ENCODE peak calls at places on chromosomes 4 and X, in four cellular contexts. P, W, U and L are unnamed samples.
A peak's percentile ranks its signal among the peaks of the same experiment; 100 is the strongest.

GRCh38 chr4:140863187-140863586 is 107.0 kb upstream of the TBC1D9 start:
- DNase-seq in U (no peak), P (no peak), W (no peak), L (no peak)

GRCh38 chr4:74933562-74934015 is 673 bp downstream of the PARM1 start:
- DNase-seq in U (peak; percentile 29), P (peak; percentile 19), W (peak; percentile 58), L (peak; percentile 14)

GRCh38 chr4:75036046-75036445 is 103.1 kb downstream of the PARM1 start:
- DNase-seq in U (no peak), W (no peak), P (no peak), L (no peak)

GRCh38 chrX:18899796-18900380 is 84.0 kb downstream of the PHKA2 start:
- DNase-seq in U (no peak), P (peak; percentile 58), W (no peak), L (no peak)

GRCh38 chr4:121656269-121656641 is 40.5 kb downstream of the ANXA5 start:
- DNase-seq in W (no peak), U (peak; percentile 39), P (peak; percentile 70), L (peak; percentile 70)

GRCh38 chrX:78321809-78322208 is 5.6 kb downstream of the CYSLTR1 start:
- DNase-seq in P (no peak), W (peak; percentile 66), U (peak; percentile 52), L (no peak)

GRCh38 chrX:145865082-145865481 is 47.5 kb downstream of the SLITRK2 start:
- DNase-seq in W (no peak), U (no peak), P (no peak), L (no peak)

GRCh38 chrX:49972313-49972712 is 49.9 kb downstream of the CLCN5 start:
- DNase-seq in W (no peak), U (no peak), P (no peak), L (peak; percentile 69)

GRCh38 chrX:66728818-66729271 is 90.0 kb upstream of the EDA2R start:
- DNase-seq in U (peak; percentile 44), P (peak; percentile 76), W (peak; percentile 64), L (peak; percentile 74)

GRCh38 chr4:52408471-52408870 is 250.6 kb downstream of the USP46 start:
- DNase-seq in P (no peak), W (no peak), U (no peak), L (no peak)

GRCh38 chr4:8192748-8193738 is 6.0 kb upstream of the SH3TC1 start:
- DNase-seq in P (no peak), W (no peak), U (peak; percentile 53), L (no peak)

GRCh38 chr4:27381806-27382205 is 521.2 kb downstream of the STIM2 start:
- DNase-seq in W (no peak), U (no peak), P (no peak), L (no peak)

GRCh38 chr4:110636231-110636676 is 13.4 kb upstream of the PITX2 start:
- DNase-seq in U (no peak), P (peak; percentile 76), W (no peak), L (no peak)

GRCh38 chrX:54944816-54945215 is 24.2 kb downstream of the TRO start:
- DNase-seq in U (no peak), W (no peak), P (no peak), L (no peak)

GRCh38 chr4:77921701-77922100 is 59.1 kb downstream of the MRPL1 start:
- DNase-seq in W (no peak), U (no peak), P (no peak), L (peak; percentile 95)

GRCh38 chrX:53732797-53733196 is 46.3 kb upstream of the HUWE1 start:
- DNase-seq in U (no peak), P (no peak), W (no peak), L (no peak)

GRCh38 chrX:96729053-96729452 is 44.4 kb downstream of the DIAPH2 start:
- DNase-seq in U (no peak), P (peak; percentile 47), W (no peak), L (no peak)

GRCh38 chr4:186148335-186148975 is 42.9 kb upstream of the CYP4V2 start:
- DNase-seq in U (no peak), P (no peak), W (no peak), L (no peak)

GRCh38 chr4:79178770-79179169 is 147.1 kb downstream of the NAA11 start:
- DNase-seq in W (no peak), U (no peak), P (no peak), L (peak; percentile 72)

GRCh38 chrX:53440631-53441517 is 6.7 kb upstream of the HSD17B10 start:
- DNase-seq in P (no peak), U (peak; percentile 70), W (peak; percentile 80), L (no peak)

GRCh38 chr4:162644346-162644745 is 480.5 kb upstream of the FSTL5 start:
- DNase-seq in W (no peak), U (no peak), P (peak; percentile 72), L (no peak)

GRCh38 chr4:169383724-169384123 is 113.0 kb upstream of the SH3RF1 start:
- DNase-seq in W (no peak), U (no peak), P (no peak), L (no peak)

GRCh38 chr4:102196221-102196620 is 149.1 kb downstream of the SLC39A8 start:
- DNase-seq in U (no peak), W (no peak), P (no peak), L (peak; percentile 9)

GRCh38 chrX:46903458-46904242 is 8.6 kb upstream of the JADE3 start:
- DNase-seq in P (peak; percentile 82), U (peak; percentile 76), W (peak; percentile 82), L (peak; percentile 77)

GRCh38 chr4:2637956-2638552 is 101.6 kb downstream of the FAM193A start:
- DNase-seq in W (no peak), P (no peak), U (no peak), L (no peak)

GRCh38 chrX:51614353-51614752 is 4.4 kb downstream of the CENPVL3 start:
- DNase-seq in W (no peak), U (no peak), P (peak; percentile 35), L (peak; percentile 59)

GRCh38 chr4:110122201-110122600 is 76.2 kb downstream of the ELOVL6 start:
- DNase-seq in P (no peak), W (no peak), U (no peak), L (peak; percentile 50)

GRCh38 chr4:79197275-79198009 is 128.4 kb downstream of the NAA11 start:
- DNase-seq in P (no peak), U (no peak), W (no peak), L (no peak)

GRCh38 chr4:98905297-98905696 is 23.6 kb downstream of the EIF4E start:
- DNase-seq in U (no peak), P (no peak), W (no peak), L (no peak)

GRCh38 chr4:98905834-98906233 is 23.1 kb downstream of the EIF4E start:
- DNase-seq in U (no peak), W (no peak), P (no peak), L (no peak)

GRCh38 chr4:98908703-98909262 is 20.1 kb downstream of the EIF4E start:
- DNase-seq in W (no peak), U (no peak), P (no peak), L (no peak)

GRCh38 chr4:98908182-98908581 is 20.8 kb downstream of the EIF4E start:
- DNase-seq in P (no peak), W (no peak), U (no peak), L (no peak)

GRCh38 chr4:98909646-98910045 is 19.3 kb downstream of the EIF4E start:
- DNase-seq in U (no peak), P (no peak), W (no peak), L (no peak)
- H3K27me3 ChIP-seq in U (no peaks in the 10 kb centered on the region), P (no peaks in the 10 kb centered on the region), W (no peaks in the 10 kb centered on the region), L (no peaks in the 10 kb centered on the region)

GRCh38 chr4:153419673-153420278 is 46.4 kb upstream of the TMEM131L start:
- DNase-seq in U (no peak), W (no peak), P (no peak), L (no peak)
- H3K4me3 ChIP-seq in U (no peak overlapping the region), W (no peak overlapping the region), P (no peak overlapping the region), L (no peak overlapping the region)

DNA sequence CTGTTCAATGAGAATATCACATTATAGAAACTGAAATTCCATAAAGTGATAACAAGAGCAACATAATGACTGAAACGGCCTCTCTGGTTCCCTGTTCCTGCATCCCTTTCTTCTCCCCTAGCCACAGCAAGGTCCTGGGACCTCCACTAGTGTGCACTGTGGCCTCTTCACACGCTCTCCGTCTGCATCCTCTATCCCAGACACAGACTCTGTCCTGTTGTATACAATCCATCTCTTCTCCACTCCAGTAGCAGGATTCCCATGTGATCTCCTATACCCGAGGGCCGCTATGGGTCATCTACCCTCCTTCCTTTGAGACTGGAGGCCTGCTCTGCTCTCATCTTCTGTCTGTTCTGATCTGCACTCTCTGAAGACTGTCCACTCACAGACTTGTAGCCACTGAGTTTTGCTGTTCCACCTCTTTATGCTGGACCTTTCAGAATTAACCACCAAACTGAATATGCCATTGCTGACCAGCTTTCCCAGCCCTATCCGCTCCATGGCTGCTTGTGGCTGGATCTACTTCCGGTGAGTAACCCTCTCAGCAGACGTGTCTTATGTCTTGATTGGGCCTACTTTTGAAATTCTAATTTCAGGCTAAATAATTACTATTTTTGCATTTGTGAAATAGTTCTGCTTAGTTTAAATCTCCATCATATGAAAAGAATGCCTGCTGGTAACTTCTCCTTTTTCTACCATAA is 105.1 kb upstream of the NAP1L5 start:
- DNase-seq in P (no peak), W (no peak), U (no peak), L (no peak)
- H3K27ac ChIP-seq in P (no peak overlapping the region), W (peak overlapping the region; percentile 21), U (no peak overlapping the region), L (no peak overlapping the region)

DNA sequence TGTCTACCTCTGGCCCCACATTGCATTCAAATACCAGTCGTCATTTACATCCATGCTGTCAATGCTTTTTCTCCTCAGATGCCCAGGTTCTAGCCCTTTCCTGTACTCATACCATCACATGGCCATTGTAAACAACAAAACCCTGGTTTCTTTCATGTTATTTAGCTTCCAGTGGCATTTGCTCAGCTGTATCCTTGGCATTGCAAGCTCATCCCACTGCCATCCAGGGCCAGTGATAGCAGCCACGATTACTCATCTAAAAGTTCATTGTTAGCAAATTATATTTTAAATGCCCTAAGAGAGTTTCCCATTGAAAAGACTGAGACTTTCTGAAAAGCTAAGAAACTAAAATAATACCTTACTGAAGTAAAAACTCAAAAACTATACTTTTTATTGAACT is 34.0 kb downstream of the VEGFC start:
- DNase-seq in U (no peak), W (no peak), P (no peak), L (no peak)
- H3K27me3 ChIP-seq in U (no peaks in the 10 kb centered on the region), W (no peaks in the 10 kb centered on the region), P (no peaks in the 10 kb centered on the region), L (no peaks in the 10 kb centered on the region)

DNA sequence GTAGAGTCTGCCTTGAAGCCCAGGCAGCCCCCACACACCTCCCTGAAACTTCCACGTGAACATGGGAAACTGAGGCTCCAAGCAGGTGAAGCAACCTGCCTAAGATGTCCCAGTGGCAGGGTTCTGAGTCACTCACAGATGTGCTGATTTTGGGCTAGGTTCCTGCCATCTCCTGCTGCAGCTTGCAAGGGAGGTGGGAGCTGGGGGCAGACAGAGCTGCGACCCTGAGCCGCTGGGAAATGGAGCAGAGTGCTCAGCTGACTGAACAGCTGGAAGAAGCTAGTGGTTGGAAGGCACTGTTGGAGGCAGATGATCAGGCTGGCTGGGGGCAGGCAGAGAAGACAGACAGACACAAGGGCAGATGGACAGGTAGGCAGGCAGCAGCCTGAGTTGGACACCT is 3.6 kb upstream of the FATE1 start:
- DNase-seq in U (no peak), W (no peak), P (no peak), L (no peak)
- H3K4me3 ChIP-seq in U (no peak overlapping the region), W (no peak overlapping the region), P (no peak overlapping the region), L (no peak overlapping the region)

GRCh38 chr4:43337707-43338106 is 445.2 kb downstream of the GRXCR1 start:
- DNase-seq in W (no peak), P (no peak), U (no peak), L (no peak)
- H3K27ac ChIP-seq in W (no peak overlapping the region), P (no peak overlapping the region), U (no peak overlapping the region), L (no peak overlapping the region)